ENCODE peak calls at places on chromosomes 7 and 10, in seven cellular contexts. Y, U, T, S, V, L and D are unnamed samples.

GRCh38 chr10:114683593-114683992 is 25.5 kb upstream of the ABLIM1 start:
- ATAC-seq in Y (no peak), U (no peak), T (peak; percentile 35), S (no peak), V (peak; percentile 53), L (no peak), D (no peak)

GRCh38 chr7:42831051-42831952 is 80.6 kb downstream of the C7orf25 start:
- ATAC-seq in Y (peak; percentile 79), U (peak; percentile 84), T (peak; percentile 81), S (peak; percentile 82), V (peak; percentile 86), L (peak; percentile 82), D (peak; percentile 54)

GRCh38 chr7:45089314-45089891 is 634 bp upstream of the NACAD start:
- ATAC-seq in Y (peak; percentile 74), U (no peak), T (peak; percentile 71), S (peak; percentile 58), V (peak; percentile 69), L (peak; percentile 17), D (peak; percentile 65)

GRCh38 chr7:80740778-80741545 is 102.5 kb downstream of the CD36 start:
- ATAC-seq in Y (no peak), U (no peak), T (no peak), S (no peak), V (peak; percentile 69), L (no peak), D (no peak)

GRCh38 chr10:6878067-6878412 is 298.0 kb upstream of the PRKCQ start:
- ATAC-seq in Y (no peak), U (no peak), T (peak; percentile 95), S (peak; percentile 23), V (no peak), L (no peak), D (no peak)

GRCh38 chr7:35869810-35870209 is 69.0 kb downstream of the SEPTIN7 start:
- ATAC-seq in Y (no peak), U (no peak), T (no peak), S (no peak), V (no peak), L (no peak), D (no peak)

GRCh38 chr7:88681682-88682081 is 77.8 kb upstream of the ZNF804B start:
- ATAC-seq in Y (peak; percentile 4), U (no peak), T (no peak), S (no peak), V (no peak), L (no peak), D (no peak)

GRCh38 chr10:120453886-120454285 is 3.1 kb upstream of the PLPP4 start:
- ATAC-seq in Y (no peak), U (no peak), T (no peak), S (no peak), V (no peak), L (no peak), D (no peak)

GRCh38 chr7:55623617-55624016 is 51.3 kb upstream of the VOPP1 start:
- ATAC-seq in Y (no peak), U (no peak), T (no peak), S (no peak), V (no peak), L (no peak), D (no peak)

GRCh38 chr10:117578490-117578889 is 35.9 kb downstream of the EMX2 start:
- ATAC-seq in Y (no peak), U (no peak), T (no peak), S (no peak), V (no peak), L (no peak), D (no peak)

GRCh38 chr7:157477550-157478212 is 140.9 kb downstream of the DNAJB6 start:
- ATAC-seq in Y (peak; percentile 45), U (peak; percentile 38), T (no peak), S (no peak), V (peak; percentile 41), L (no peak), D (no peak)

GRCh38 chr7:119572132-119572531 is 700.8 kb upstream of the KCND2 start:
- ATAC-seq in Y (peak; percentile 46), U (no peak), T (peak; percentile 49), S (peak; percentile 19), V (no peak), L (peak; percentile 42), D (no peak)

GRCh38 chr10:2761311-2761710 is 306.0 kb upstream of the PFKP start:
- ATAC-seq in Y (no peak), U (no peak), T (no peak), S (no peak), V (no peak), L (no peak), D (no peak)

GRCh38 chr10:26858707-26859034 is 2.1 kb downstream of the ABI1 start:
- ATAC-seq in Y (peak; percentile 11), U (no peak), T (no peak), S (no peak), V (no peak), L (no peak), D (no peak)

GRCh38 chr7:65975814-65976445 is 6.1 kb downstream of the GUSB start:
- ATAC-seq in Y (peak; percentile 7), U (peak; percentile 31), T (peak; percentile 46), S (no peak), V (no peak), L (peak; percentile 41), D (no peak)

GRCh38 chr7:30347226-30348082 is 63.1 kb downstream of the ZNRF2 start:
- ATAC-seq in Y (peak; percentile 26), U (no peak), T (peak; percentile 49), S (no peak), V (no peak), L (no peak), D (no peak)

GRCh38 chr7:95095259-95096122 is 188.1 kb downstream of the PPP1R9A start:
- ATAC-seq in Y (no peak), U (no peak), T (no peak), S (no peak), V (no peak), L (no peak), D (no peak)

GRCh38 chr7:112286294-112287086 is 80.0 kb downstream of the ZNF277 start:
- ATAC-seq in Y (no peak), U (no peak), T (no peak), S (no peak), V (no peak), L (no peak), D (no peak)

GRCh38 chr7:6022671-6023070 is 8.5 kb upstream of the ANKRD61 start:
- ATAC-seq in Y (peak; percentile 8), U (no peak), T (no peak), S (no peak), V (no peak), L (no peak), D (no peak)
- H3K4me3 ChIP-seq in Y (no peak overlapping the region), U (no peak overlapping the region), T (no peak overlapping the region), S (no peak overlapping the region), V (no peak overlapping the region), L (no peak overlapping the region), D (no peak overlapping the region)

DNA sequence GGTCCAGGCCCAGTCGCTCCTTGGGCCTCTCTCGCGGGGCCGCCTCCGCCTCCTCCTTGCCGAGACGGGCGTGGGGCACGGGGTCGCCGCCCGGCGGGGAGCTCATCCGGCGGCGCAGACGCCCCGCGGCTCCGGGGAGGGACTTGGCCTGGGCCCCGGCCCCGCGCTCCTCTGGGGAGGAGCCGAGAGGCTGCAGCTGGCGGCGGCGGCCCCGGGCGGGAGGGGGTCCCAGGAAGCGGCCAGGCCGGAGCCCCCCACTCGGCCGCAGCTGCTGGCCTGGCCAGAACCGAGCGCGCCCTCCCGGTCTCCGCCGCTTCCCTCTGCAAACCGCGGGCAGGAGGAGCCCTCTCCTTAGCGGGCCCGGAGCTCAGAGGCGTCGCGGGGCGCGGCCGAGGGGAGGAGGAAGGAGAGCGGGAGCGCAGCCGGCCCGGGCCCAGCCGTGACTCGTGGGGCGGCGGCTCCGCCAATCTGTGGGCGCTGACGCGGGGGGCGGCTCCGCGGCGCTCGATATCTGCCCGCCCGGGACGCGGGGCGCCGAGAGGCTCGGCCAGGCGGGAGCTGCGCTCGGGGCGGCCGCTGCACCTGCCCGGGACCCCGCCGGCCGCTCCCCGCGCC is at the start of gene FAM20C:
- ATAC-seq in Y (peak; percentile 13), U (peak; percentile 47), T (peak; percentile 24), S (peak; percentile 93), V (peak; percentile 88), L (peak; percentile 89), D (peak; percentile 92)
- TF ChIP-seq POLR2AphosphoS5 in Y (no peak), U (peak; percentile 40), T (no peak), S (peak; percentile 73), V (peak; percentile 40), L (peak; percentile 82), D (peak; percentile 64)

GRCh38 chr7:140673770-140674155 is 1.0 kb downstream of the ADCK2 start:
- ATAC-seq in Y (no peak), U (no peak), T (peak; percentile 5), S (no peak), V (no peak), L (no peak), D (no peak)
- H3K4me3 ChIP-seq in Y (peak overlapping the region; percentile 77), U (no peak overlapping the region), T (peak overlapping the region; percentile 72), S (peak overlapping the region; percentile 93), V (peak overlapping the region; percentile 64), L (peak overlapping the region; percentile 52), D (peak overlapping the region; percentile 58)

GRCh38 chr10:76328348-76328747 is 896.9 kb downstream of the LRMDA start:
- ATAC-seq in Y (no peak), U (peak; percentile 55), T (no peak), S (no peak), V (no peak), L (no peak), D (no peak)

GRCh38 chr10:76333331-76333730 is 901.9 kb downstream of the LRMDA start:
- ATAC-seq in Y (no peak), U (no peak), T (no peak), S (no peak), V (no peak), L (no peak), D (no peak)

GRCh38 chr10:76327441-76327840 is 896.0 kb downstream of the LRMDA start:
- ATAC-seq in Y (no peak), U (no peak), T (no peak), S (no peak), V (no peak), L (no peak), D (no peak)

GRCh38 chr10:76331742-76332141 is 900.3 kb downstream of the LRMDA start:
- ATAC-seq in Y (no peak), U (no peak), T (no peak), S (no peak), V (no peak), L (no peak), D (no peak)

DNA sequence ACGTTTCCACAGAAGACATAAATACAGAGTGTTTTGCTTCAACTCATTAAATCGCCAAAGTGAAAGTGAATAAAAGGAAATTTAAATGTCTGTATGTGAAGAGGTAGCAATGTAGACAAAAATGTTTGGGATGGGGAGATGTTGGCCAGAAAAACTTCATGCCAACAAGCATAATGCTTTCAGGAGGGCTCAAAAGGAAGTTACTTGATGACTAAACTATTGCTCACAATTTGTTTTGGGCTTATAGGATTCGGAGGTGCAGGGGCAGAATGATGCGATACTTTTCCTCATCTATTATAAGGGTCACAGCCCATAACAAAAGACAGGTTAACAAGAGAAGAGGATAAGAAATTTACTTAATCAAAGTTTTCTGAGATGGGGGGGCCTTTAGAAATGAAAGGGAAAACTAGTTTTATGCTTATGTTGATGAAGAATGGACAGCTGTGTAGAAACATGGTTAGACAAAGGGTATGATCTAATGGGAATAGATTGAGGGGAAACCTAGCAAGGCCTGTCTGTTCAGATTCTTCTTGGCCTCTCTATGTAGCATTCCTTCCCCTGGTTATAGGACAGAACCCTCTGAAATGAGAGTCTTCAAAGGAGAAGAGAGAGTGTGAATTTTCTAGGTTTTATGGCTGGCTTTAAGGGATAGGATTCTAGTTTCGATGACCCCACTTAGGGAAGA is 898.6 kb downstream of the LRMDA start:
- ATAC-seq in Y (no peak), U (no peak), T (no peak), S (no peak), V (no peak), L (no peak), D (no peak)
- TF ChIP-seq POLR2AphosphoS5 in Y (no peak), U (no peak), T (no peak), S (no peak), V (no peak), L (no peak), D (no peak)